ENCODE peak calls at places on chromosomes 12 and 14, in nine cellular contexts. C is BE2C, B is posterior vena cava, T is fibroblast of lung, V is cardiac muscle cell, X is astrocyte of the spinal cord, W is B cell, A is stromal cell of bone marrow, F is NT2/D1. H is an unnamed sample.

GRCh38 chr12:15851919-15852318 is 30.3 kb upstream of the STRAP start:
- DNase-seq in C (no peak), B (no peak), T (no peak), V (no peak), X (no peak), W (no peak), A (no peak), F (no peak), H (no peak)

GRCh38 chr12:105765053-105766019 is 373.4 kb downstream of the NUAK1 start:
- DNase-seq in C (no peak), B (no peak), T (no peak), V (no peak), X (no peak), W (no peak), A (no peak), F (no peak), H (no peak)

GRCh38 chr12:80700327-80700726 is 7.1 kb upstream of the MYF6 start:
- DNase-seq in C (no peak), B (no peak), T (no peak), V (no peak), X (no peak), W (no peak), A (no peak), F (no peak), H (no peak)

GRCh38 chr12:12979731-12980259 is 20.3 kb downstream of the HEBP1 start:
- DNase-seq in C (no peak), B (no peak), T (peak), V (no peak), X (peak), W (no peak), A (peak), F (peak), H (no peak)

GRCh38 chr12:58247633-58248032 is 306.3 kb downstream of the ATP23 start:
- DNase-seq in C (peak), B (no peak), T (no peak), V (no peak), X (no peak), W (no peak), A (no peak), F (no peak), H (no peak)

GRCh38 chr14:68377459-68377858 is 415.4 kb downstream of the ZFP36L1 start:
- DNase-seq in C (no peak), B (peak), T (peak), V (no peak), X (no peak), W (no peak), A (no peak), F (no peak), H (peak)

GRCh38 chr12:11877869-11878780 is 192.6 kb upstream of the BCL2L14 start:
- DNase-seq in C (peak), B (no peak), T (peak), V (peak), X (peak), W (no peak), A (peak), F (peak), H (no peak)

GRCh38 chr12:69151254-69151751 is 88.1 kb upstream of the CPSF6 start:
- DNase-seq in C (no peak), B (no peak), T (no peak), V (no peak), X (peak), W (no peak), A (no peak), F (no peak), H (no peak)

GRCh38 chr12:130427381-130427887 is 89.7 kb downstream of the PIWIL1 start:
- DNase-seq in C (peak), B (no peak), T (no peak), V (no peak), X (no peak), W (no peak), A (no peak), F (no peak), H (no peak)

GRCh38 chr12:53004178-53004577 is 2.1 kb upstream of the EIF4B start:
- DNase-seq in C (no peak), B (no peak), T (peak), V (no peak), X (no peak), W (no peak), A (no peak), F (peak), H (no peak)

GRCh38 chr12:115273446-115273845 is 589.5 kb upstream of the TBX3 start:
- DNase-seq in C (no peak), B (no peak), T (peak), V (no peak), X (no peak), W (no peak), A (no peak), F (no peak), H (no peak)

GRCh38 chr12:107474639-107475539 is 210.7 kb upstream of the PWP1 start:
- DNase-seq in C (no peak), B (no peak), T (peak), V (no peak), X (peak), W (no peak), A (no peak), F (no peak), H (no peak)

GRCh38 chr12:8562310-8562709 is 21.6 kb upstream of the CLEC4E start:
- DNase-seq in C (peak), B (no peak), T (no peak), V (no peak), X (no peak), W (no peak), A (no peak), F (no peak), H (no peak)

GRCh38 chr14:66225337-66225736 is 260.8 kb upstream of the CCDC196 start:
- DNase-seq in C (no peak), B (no peak), T (no peak), V (no peak), X (no peak), W (no peak), A (no peak), F (no peak), H (no peak)

GRCh38 chr12:15256760-15257159 is 35.5 kb upstream of the RERG start:
- DNase-seq in C (no peak), B (no peak), T (no peak), V (no peak), X (no peak), W (no peak), A (peak), F (no peak), H (no peak)

GRCh38 chr12:66242261-66242760 is 53.3 kb downstream of the IRAK3 start:
- DNase-seq in C (no peak), B (no peak), T (no peak), V (no peak), X (no peak), W (no peak), A (no peak), F (no peak), H (no peak)

GRCh38 chr14:93894992-93895391 is 32.2 kb upstream of the FAM181A start:
- DNase-seq in C (peak), B (no peak), T (no peak), V (no peak), X (no peak), W (no peak), A (no peak), F (no peak), H (no peak)

GRCh38 chr12:105740970-105741725 is 397.6 kb downstream of the NUAK1 start:
- DNase-seq in C (peak), B (no peak), T (peak), V (no peak), X (peak), W (no peak), A (no peak), F (no peak), H (no peak)

GRCh38 chr12:109861689-109862314 is 18.5 kb downstream of the GLTP start:
- DNase-seq in C (no peak), B (no peak), T (no peak), V (no peak), X (no peak), W (no peak), A (no peak), F (no peak), H (no peak)

GRCh38 chr12:116406529-116406928 is 129.0 kb upstream of the MED13L start:
- DNase-seq in C (peak), B (peak), T (no peak), V (peak), X (no peak), W (no peak), A (peak), F (no peak), H (peak)

GRCh38 chr14:51002406-51002984 is 58.2 kb upstream of the PYGL start:
- DNase-seq in C (no peak), B (no peak), T (no peak), V (no peak), X (no peak), W (no peak), A (no peak), F (no peak), H (no peak)

GRCh38 chr14:72471346-72471745 is 422.6 kb downstream of the DPF3 start:
- DNase-seq in C (no peak), B (no peak), T (peak), V (no peak), X (no peak), W (no peak), A (no peak), F (no peak), H (no peak)

GRCh38 chr12:53219116-53219955 is 12.3 kb upstream of the ITGB7 start:
- DNase-seq in C (no peak), B (no peak), T (peak), V (no peak), X (peak), W (no peak), A (no peak), F (no peak), H (no peak)

GRCh38 chr12:93982847-93983315 is 165.5 kb upstream of the PLXNC1 start:
- DNase-seq in C (no peak), B (no peak), T (peak), V (no peak), X (peak), W (no peak), A (peak), F (no peak), H (no peak)

GRCh38 chr12:65829716-65830115 is 5.4 kb downstream of the HMGA2 start:
- DNase-seq in C (no peak), B (no peak), T (no peak), V (no peak), X (no peak), W (no peak), A (no peak), F (no peak), H (no peak)

GRCh38 chr12:6070472-6071257 is 53.8 kb downstream of the VWF start:
- DNase-seq in C (no peak), B (no peak), T (no peak), V (no peak), X (no peak), W (no peak), A (no peak), F (no peak), H (no peak)